ENCODE peak calls at places on chromosomes 6 and 20, in seven cellular contexts. One of them, this sample, is unnamed.

GRCh38 chr20:35093245-35093884 is 758 bp upstream of the TRPC4AP start:
- DNase-seq in posterior cingulate gyrus: no peak
- DNase-seq in AML-193: peak
- DNase-seq in GM10248: no peak
- DNase-seq in tibial nerve: no peak
- DNase-seq in epithelial cell of esophagus: peak
- DNase-seq in activated CD4-positive, alpha-beta T cell treated with anti-CD3 and anti-CD28 coated beads for 36 hours: peak
- DNase-seq in this sample: no peak

GRCh38 chr6:41224800-41225199 is 3.3 kb upstream of the TREML4 start:
- DNase-seq in GM10248: no peak
- DNase-seq in activated CD4-positive, alpha-beta T cell treated with anti-CD3 and anti-CD28 coated beads for 36 hours: no peak
- DNase-seq in posterior cingulate gyrus: no peak
- DNase-seq in AML-193: no peak
- DNase-seq in epithelial cell of esophagus: no peak
- DNase-seq in tibial nerve: no peak
- DNase-seq in this sample: no peak

GRCh38 chr20:8940311-8940710 is 128.6 kb upstream of the PLCB4 start:
- DNase-seq in GM10248: no peak
- DNase-seq in tibial nerve: no peak
- DNase-seq in activated CD4-positive, alpha-beta T cell treated with anti-CD3 and anti-CD28 coated beads for 36 hours: no peak
- DNase-seq in posterior cingulate gyrus: no peak
- DNase-seq in epithelial cell of esophagus: no peak
- DNase-seq in AML-193: no peak
- DNase-seq in this sample: no peak

GRCh38 chr6:47922391-47922790 is 140.6 kb downstream of the OPN5 start:
- DNase-seq in GM10248: no peak
- DNase-seq in posterior cingulate gyrus: peak
- DNase-seq in AML-193: no peak
- DNase-seq in tibial nerve: no peak
- DNase-seq in epithelial cell of esophagus: no peak
- DNase-seq in activated CD4-positive, alpha-beta T cell treated with anti-CD3 and anti-CD28 coated beads for 36 hours: no peak
- DNase-seq in this sample: no peak

GRCh38 chr6:158698876-158699440 is 49.1 kb downstream of the SYTL3 start:
- DNase-seq in activated CD4-positive, alpha-beta T cell treated with anti-CD3 and anti-CD28 coated beads for 36 hours: peak
- DNase-seq in tibial nerve: no peak
- DNase-seq in posterior cingulate gyrus: no peak
- DNase-seq in GM10248: no peak
- DNase-seq in AML-193: no peak
- DNase-seq in epithelial cell of esophagus: no peak
- DNase-seq in this sample: no peak

GRCh38 chr6:170130771-170131241 is 160.1 kb downstream of the DLL1 start:
- DNase-seq in GM10248: no peak
- DNase-seq in epithelial cell of esophagus: no peak
- DNase-seq in AML-193: no peak
- DNase-seq in activated CD4-positive, alpha-beta T cell treated with anti-CD3 and anti-CD28 coated beads for 36 hours: no peak
- DNase-seq in posterior cingulate gyrus: no peak
- DNase-seq in tibial nerve: no peak
- DNase-seq in this sample: no peak

GRCh38 chr6:148935705-148936306 is 189.0 kb downstream of the UST start:
- DNase-seq in epithelial cell of esophagus: peak
- DNase-seq in activated CD4-positive, alpha-beta T cell treated with anti-CD3 and anti-CD28 coated beads for 36 hours: no peak
- DNase-seq in GM10248: no peak
- DNase-seq in tibial nerve: no peak
- DNase-seq in posterior cingulate gyrus: no peak
- DNase-seq in AML-193: no peak
- DNase-seq in this sample: no peak

GRCh38 chr20:32918751-32919150 is 60.0 kb downstream of the EFCAB8 start:
- DNase-seq in activated CD4-positive, alpha-beta T cell treated with anti-CD3 and anti-CD28 coated beads for 36 hours: no peak
- DNase-seq in tibial nerve: no peak
- DNase-seq in epithelial cell of esophagus: no peak
- DNase-seq in AML-193: no peak
- DNase-seq in GM10248: no peak
- DNase-seq in posterior cingulate gyrus: no peak
- DNase-seq in this sample: peak

GRCh38 chr6:129710722-129711631 is 1.0 kb upstream of the ARHGAP18 start:
- DNase-seq in posterior cingulate gyrus: no peak
- DNase-seq in GM10248: no peak
- DNase-seq in tibial nerve: no peak
- DNase-seq in epithelial cell of esophagus: no peak
- DNase-seq in activated CD4-positive, alpha-beta T cell treated with anti-CD3 and anti-CD28 coated beads for 36 hours: no peak
- DNase-seq in AML-193: no peak
- DNase-seq in this sample: no peak